ENCODE peak calls at places on chromosomes 12 and 14, in eight cellular contexts. T is neuronal stem cell; O is HEK293T; V is DND-41; M is left lung; F is anterior cingulate cortex; Z is activated naive CD4-positive, alpha-beta T cell treated with Interleukin-2 at 50 U/mL for 16 hours; H is mucosa of descending colon. W is an unnamed sample.

GRCh38 chr14:34615507-34615906 is 14.4 kb downstream of the SNX6 start:
- DNase-seq in H (no peak), F (no peak), Z (no peak), O (no peak), V (no peak), M (no peak), T (no peak), W (no peak)

GRCh38 chr12:117472983-117473382 is 111.6 kb upstream of the NOS1 start:
- DNase-seq in Z (no peak), O (peak), V (no peak), H (no peak), M (no peak), T (peak), F (no peak), W (no peak)

GRCh38 chr12:5466521-5466960 is 34.6 kb downstream of the NTF3 start:
- DNase-seq in Z (no peak), F (no peak), T (no peak), V (no peak), M (no peak), H (no peak), O (no peak), W (no peak)

GRCh38 chr14:102777711-102778615 is 714 bp downstream of the TRAF3 start:
- DNase-seq in V (peak), F (peak), Z (peak), H (peak), O (no peak), T (no peak), M (no peak), W (peak)

GRCh38 chr12:55142896-55143870 is 17.0 kb downstream of the OR9K2 start:
- DNase-seq in O (peak), M (no peak), T (peak), V (peak), H (no peak), Z (peak), F (no peak), W (no peak)

GRCh38 chr12:42779186-42779859 is 189.8 kb upstream of the PRICKLE1 start:
- DNase-seq in M (no peak), Z (no peak), T (no peak), V (no peak), H (no peak), O (no peak), F (no peak), W (no peak)

GRCh38 chr14:20808084-20808483 is 5.4 kb upstream of the RNASE1 start:
- DNase-seq in F (no peak), O (no peak), H (no peak), V (no peak), Z (no peak), T (no peak), M (no peak), W (no peak)

GRCh38 chr12:24233519-24234246 is 284.2 kb upstream of the SOX5 start:
- DNase-seq in V (no peak), Z (no peak), O (no peak), T (no peak), H (no peak), F (no peak), M (no peak), W (no peak)

GRCh38 chr14:81275995-81276698 is 55.4 kb upstream of the GTF2A1 start:
- DNase-seq in H (no peak), O (no peak), F (no peak), M (no peak), T (no peak), V (no peak), Z (no peak), W (no peak)

GRCh38 chr14:30928462-30928861 is 54.1 kb downstream of the COCH start:
- DNase-seq in O (no peak), M (no peak), Z (no peak), T (no peak), H (no peak), V (no peak), F (no peak), W (no peak)

GRCh38 chr12:69196302-69197288 is 42.8 kb upstream of the CPSF6 start:
- DNase-seq in H (peak), F (no peak), Z (no peak), T (no peak), M (no peak), V (no peak), O (no peak), W (no peak)

W was measured in activated T-helper 9 cell treated with anti-CD3 and anti-CD28 coated beads, Interleukin-2, amount 50 U/mL, for 16 hours.